ENCODE peak calls at places on chromosomes 13 and 19, in ten cellular contexts. One of them, this sample, is unnamed. For H3K27me3 and H3K4me1, the result is how much of the 10 kb centered on the place peaks cover.

GRCh38 chr19:41476583-41476982 is 33.6 kb downstream of the ERICH4 start:
- DNase-seq in heart left ventricle: no peak
- DNase-seq in CD4-positive, alpha-beta memory T cell: no peak
- DNase-seq in Peyer's patch: no peak
- DNase-seq in small intestine: no peak
- DNase-seq in mammary epithelial cell: no peak
- DNase-seq in body of pancreas: no peak
- DNase-seq in upper lobe of right lung: no peak
- DNase-seq in lower lobe of right lung: no peak
- DNase-seq in CD8-positive, alpha-beta memory T cell: no peak
- DNase-seq in this sample: no peak

GRCh38 chr19:10006335-10006708 is 4.0 kb downstream of the COL5A3 start:
- DNase-seq in heart left ventricle: peak
- DNase-seq in CD4-positive, alpha-beta memory T cell: peak
- DNase-seq in Peyer's patch: no peak
- DNase-seq in small intestine: no peak
- DNase-seq in mammary epithelial cell: no peak
- DNase-seq in body of pancreas: peak
- DNase-seq in upper lobe of right lung: no peak
- DNase-seq in lower lobe of right lung: no peak
- DNase-seq in CD8-positive, alpha-beta memory T cell: no peak
- DNase-seq in this sample: peak

GRCh38 chr13:75383064-75383715 is 98.8 kb downstream of the TBC1D4 start:
- DNase-seq in heart left ventricle: no peak
- DNase-seq in CD4-positive, alpha-beta memory T cell: no peak
- DNase-seq in Peyer's patch: no peak
- DNase-seq in small intestine: peak
- DNase-seq in mammary epithelial cell: no peak
- DNase-seq in body of pancreas: no peak
- DNase-seq in upper lobe of right lung: no peak
- DNase-seq in lower lobe of right lung: no peak
- DNase-seq in CD8-positive, alpha-beta memory T cell: no peak
- DNase-seq in this sample: no peak

GRCh38 chr19:48806518-48806817 is 4.4 kb downstream of the BCAT2 start:
- DNase-seq in heart left ventricle: peak
- DNase-seq in CD4-positive, alpha-beta memory T cell: no peak
- DNase-seq in Peyer's patch: no peak
- DNase-seq in small intestine: no peak
- DNase-seq in mammary epithelial cell: no peak
- DNase-seq in body of pancreas: no peak
- DNase-seq in upper lobe of right lung: no peak
- DNase-seq in lower lobe of right lung: no peak
- DNase-seq in CD8-positive, alpha-beta memory T cell: peak
- DNase-seq in this sample: no peak

GRCh38 chr13:93505104-93505952 is 278.7 kb downstream of the GPC6 start:
- DNase-seq in heart left ventricle: peak
- DNase-seq in CD4-positive, alpha-beta memory T cell: no peak
- DNase-seq in Peyer's patch: no peak
- DNase-seq in small intestine: no peak
- DNase-seq in mammary epithelial cell: no peak
- DNase-seq in body of pancreas: no peak
- DNase-seq in upper lobe of right lung: no peak
- DNase-seq in lower lobe of right lung: no peak
- DNase-seq in CD8-positive, alpha-beta memory T cell: no peak
- DNase-seq in this sample: no peak

GRCh38 chr19:31596751-31597150 is 247.5 kb upstream of the TSHZ3 start:
- DNase-seq in heart left ventricle: no peak
- DNase-seq in CD4-positive, alpha-beta memory T cell: no peak
- DNase-seq in Peyer's patch: no peak
- DNase-seq in small intestine: no peak
- DNase-seq in mammary epithelial cell: no peak
- DNase-seq in body of pancreas: no peak
- DNase-seq in upper lobe of right lung: no peak
- DNase-seq in lower lobe of right lung: no peak
- DNase-seq in CD8-positive, alpha-beta memory T cell: no peak
- DNase-seq in this sample: no peak

GRCh38 chr13:31007392-31007791 is 74.9 kb downstream of the TEX26 start:
- DNase-seq in heart left ventricle: no peak
- DNase-seq in CD4-positive, alpha-beta memory T cell: no peak
- DNase-seq in Peyer's patch: no peak
- DNase-seq in small intestine: no peak
- DNase-seq in mammary epithelial cell: no peak
- DNase-seq in body of pancreas: no peak
- DNase-seq in upper lobe of right lung: no peak
- DNase-seq in lower lobe of right lung: no peak
- DNase-seq in CD8-positive, alpha-beta memory T cell: no peak
- DNase-seq in this sample: no peak

GRCh38 chr19:46944918-46945628 is 74.6 kb upstream of the NPAS1 start:
- DNase-seq in heart left ventricle: peak
- DNase-seq in CD4-positive, alpha-beta memory T cell: no peak
- DNase-seq in Peyer's patch: peak
- DNase-seq in small intestine: peak
- DNase-seq in mammary epithelial cell: no peak
- DNase-seq in body of pancreas: peak
- DNase-seq in upper lobe of right lung: no peak
- DNase-seq in lower lobe of right lung: peak
- DNase-seq in CD8-positive, alpha-beta memory T cell: no peak
- DNase-seq in this sample: peak

GRCh38 chr13:107441279-107441678 is 774.1 kb downstream of the LIG4 start:
- DNase-seq in heart left ventricle: no peak
- DNase-seq in CD4-positive, alpha-beta memory T cell: no peak
- DNase-seq in Peyer's patch: no peak
- DNase-seq in small intestine: no peak
- DNase-seq in mammary epithelial cell: no peak
- DNase-seq in body of pancreas: no peak
- DNase-seq in upper lobe of right lung: no peak
- DNase-seq in lower lobe of right lung: no peak
- DNase-seq in CD8-positive, alpha-beta memory T cell: no peak
- DNase-seq in this sample: no peak

GRCh38 chr19:2636897-2637683 is 65.4 kb downstream of the GNG7 start:
- DNase-seq in heart left ventricle: peak
- DNase-seq in CD4-positive, alpha-beta memory T cell: peak
- DNase-seq in Peyer's patch: peak
- DNase-seq in small intestine: peak
- DNase-seq in mammary epithelial cell: no peak
- DNase-seq in body of pancreas: peak
- DNase-seq in upper lobe of right lung: peak
- DNase-seq in lower lobe of right lung: peak
- DNase-seq in CD8-positive, alpha-beta memory T cell: peak
- DNase-seq in this sample: peak

GRCh38 chr13:46124531-46124966 is 19.7 kb upstream of the CPB2 start:
- DNase-seq in heart left ventricle: peak
- DNase-seq in CD4-positive, alpha-beta memory T cell: no peak
- DNase-seq in Peyer's patch: no peak
- DNase-seq in small intestine: no peak
- DNase-seq in mammary epithelial cell: no peak
- DNase-seq in body of pancreas: no peak
- DNase-seq in upper lobe of right lung: peak
- DNase-seq in lower lobe of right lung: peak
- DNase-seq in CD8-positive, alpha-beta memory T cell: peak
- DNase-seq in this sample: peak

GRCh38 chr19:48113190-48113917 is 2.7 kb upstream of the PLA2G4C start:
- DNase-seq in heart left ventricle: no peak
- DNase-seq in CD4-positive, alpha-beta memory T cell: no peak
- DNase-seq in Peyer's patch: no peak
- DNase-seq in small intestine: no peak
- DNase-seq in mammary epithelial cell: peak
- DNase-seq in body of pancreas: no peak
- DNase-seq in upper lobe of right lung: no peak
- DNase-seq in lower lobe of right lung: no peak
- DNase-seq in CD8-positive, alpha-beta memory T cell: no peak
- DNase-seq in this sample: no peak

GRCh38 chr19:38550376-38550775 is 67.4 kb downstream of the MAP4K1 start:
- DNase-seq in heart left ventricle: no peak
- DNase-seq in CD4-positive, alpha-beta memory T cell: no peak
- DNase-seq in Peyer's patch: no peak
- DNase-seq in small intestine: no peak
- DNase-seq in mammary epithelial cell: no peak
- DNase-seq in body of pancreas: no peak
- DNase-seq in upper lobe of right lung: no peak
- DNase-seq in lower lobe of right lung: no peak
- DNase-seq in CD8-positive, alpha-beta memory T cell: no peak
- DNase-seq in this sample: no peak

GRCh38 chr13:94700536-94700935 is 11.8 kb downstream of the SOX21 start:
- DNase-seq in heart left ventricle: no peak
- DNase-seq in CD4-positive, alpha-beta memory T cell: no peak
- DNase-seq in Peyer's patch: no peak
- DNase-seq in small intestine: no peak
- DNase-seq in mammary epithelial cell: no peak
- DNase-seq in body of pancreas: no peak
- DNase-seq in upper lobe of right lung: no peak
- DNase-seq in lower lobe of right lung: no peak
- DNase-seq in CD8-positive, alpha-beta memory T cell: no peak
- DNase-seq in this sample: no peak

GRCh38 chr13:94700051-94700535 is 12.3 kb downstream of the SOX21 start:
- DNase-seq in heart left ventricle: no peak
- DNase-seq in CD4-positive, alpha-beta memory T cell: no peak
- DNase-seq in Peyer's patch: no peak
- DNase-seq in small intestine: no peak
- DNase-seq in mammary epithelial cell: no peak
- DNase-seq in body of pancreas: no peak
- DNase-seq in upper lobe of right lung: no peak
- DNase-seq in lower lobe of right lung: no peak
- DNase-seq in CD8-positive, alpha-beta memory T cell: no peak
- DNase-seq in this sample: no peak

GRCh38 chr13:94701313-94702180 is 10.8 kb downstream of the SOX21 start:
- DNase-seq in heart left ventricle: no peak
- DNase-seq in CD4-positive, alpha-beta memory T cell: no peak
- DNase-seq in Peyer's patch: no peak
- DNase-seq in small intestine: no peak
- DNase-seq in mammary epithelial cell: no peak
- DNase-seq in body of pancreas: no peak
- DNase-seq in upper lobe of right lung: no peak
- DNase-seq in lower lobe of right lung: no peak
- DNase-seq in CD8-positive, alpha-beta memory T cell: no peak
- DNase-seq in this sample: no peak

DNA sequence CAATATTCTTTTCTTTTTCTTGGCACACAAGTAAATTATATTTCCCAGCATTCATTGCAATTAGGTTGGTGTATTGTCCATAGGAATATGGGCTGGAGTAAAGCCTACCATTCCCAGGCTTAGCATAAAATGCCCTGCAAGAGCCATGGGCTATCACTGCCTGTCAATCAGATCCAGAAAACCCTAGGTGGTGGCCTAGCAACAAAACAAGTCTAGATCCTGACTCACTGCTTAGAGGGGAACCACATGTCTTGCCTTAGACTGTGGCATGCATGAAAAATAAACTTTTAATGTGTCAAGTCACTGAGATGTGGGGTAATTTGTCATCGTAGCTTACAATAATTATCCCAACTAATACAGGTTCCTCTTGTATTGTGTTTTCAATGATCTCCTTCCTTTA is 16.2 kb downstream of the SOX21 start:
- DNase-seq in heart left ventricle: no peak
- DNase-seq in CD4-positive, alpha-beta memory T cell: no peak
- DNase-seq in Peyer's patch: no peak
- DNase-seq in small intestine: no peak
- DNase-seq in mammary epithelial cell: no peak
- DNase-seq in body of pancreas: no peak
- DNase-seq in upper lobe of right lung: no peak
- DNase-seq in lower lobe of right lung: no peak
- DNase-seq in CD8-positive, alpha-beta memory T cell: no peak
- DNase-seq in this sample: no peak
- H3K27me3 ChIP-seq in heart left ventricle: under half
- H3K27me3 ChIP-seq in CD4-positive, alpha-beta memory T cell: under half
- H3K27me3 ChIP-seq in Peyer's patch: under half
- H3K27me3 ChIP-seq in small intestine: under half
- H3K27me3 ChIP-seq in mammary epithelial cell: under half
- H3K27me3 ChIP-seq in body of pancreas: under half
- H3K27me3 ChIP-seq in upper lobe of right lung: under half
- H3K27me3 ChIP-seq in lower lobe of right lung: under half
- H3K27me3 ChIP-seq in CD8-positive, alpha-beta memory T cell: under half
- H3K27me3 ChIP-seq in this sample: under half

DNA sequence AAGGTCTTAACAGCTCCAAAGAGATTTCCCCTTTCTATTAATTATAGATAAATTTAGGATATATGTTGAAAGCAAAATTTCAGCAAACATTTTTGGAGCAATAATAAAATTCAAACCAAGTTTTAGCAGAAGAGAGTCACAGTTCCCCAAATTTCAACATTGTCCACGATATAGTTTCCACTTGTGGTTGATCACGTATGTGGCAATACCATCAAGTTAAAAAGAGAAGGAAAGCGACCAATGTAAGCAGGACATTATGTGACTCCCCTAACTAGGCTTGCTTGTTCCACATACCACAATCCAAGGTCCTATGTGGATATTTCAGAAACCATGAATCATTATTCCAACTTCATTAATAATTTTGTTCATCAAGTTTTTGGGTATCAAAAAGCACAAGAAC is 52.8 kb downstream of the ELF1 start:
- DNase-seq in heart left ventricle: no peak
- DNase-seq in CD4-positive, alpha-beta memory T cell: no peak
- DNase-seq in Peyer's patch: no peak
- DNase-seq in small intestine: no peak
- DNase-seq in mammary epithelial cell: no peak
- DNase-seq in body of pancreas: no peak
- DNase-seq in upper lobe of right lung: no peak
- DNase-seq in lower lobe of right lung: no peak
- DNase-seq in CD8-positive, alpha-beta memory T cell: no peak
- DNase-seq in this sample: no peak
- H3K4me1 ChIP-seq in heart left ventricle: under half
- H3K4me1 ChIP-seq in CD4-positive, alpha-beta memory T cell: half or more
- H3K4me1 ChIP-seq in Peyer's patch: under half
- H3K4me1 ChIP-seq in small intestine: under half
- H3K4me1 ChIP-seq in mammary epithelial cell: under half
- H3K4me1 ChIP-seq in body of pancreas: half or more
- H3K4me1 ChIP-seq in upper lobe of right lung: half or more
- H3K4me1 ChIP-seq in lower lobe of right lung: half or more
- H3K4me1 ChIP-seq in CD8-positive, alpha-beta memory T cell: half or more
- H3K4me1 ChIP-seq in this sample: under half

GRCh38 chr19:45505996-45506245 is 1.4 kb upstream of the VASP start:
- DNase-seq in heart left ventricle: no peak
- DNase-seq in CD4-positive, alpha-beta memory T cell: no peak
- DNase-seq in Peyer's patch: no peak
- DNase-seq in small intestine: no peak
- DNase-seq in mammary epithelial cell: no peak
- DNase-seq in body of pancreas: no peak
- DNase-seq in upper lobe of right lung: no peak
- DNase-seq in lower lobe of right lung: no peak
- DNase-seq in CD8-positive, alpha-beta memory T cell: no peak
- DNase-seq in this sample: peak
- H3K4me3 ChIP-seq in heart left ventricle: peak
- H3K4me3 ChIP-seq in CD4-positive, alpha-beta memory T cell: peak
- H3K4me3 ChIP-seq in Peyer's patch: no peak
- H3K4me3 ChIP-seq in small intestine: no peak
- H3K4me3 ChIP-seq in mammary epithelial cell: peak
- H3K4me3 ChIP-seq in body of pancreas: no peak
- H3K4me3 ChIP-seq in upper lobe of right lung: peak
- H3K4me3 ChIP-seq in lower lobe of right lung: peak
- H3K4me3 ChIP-seq in CD8-positive, alpha-beta memory T cell: peak
- H3K4me3 ChIP-seq in this sample: no peak

DNA sequence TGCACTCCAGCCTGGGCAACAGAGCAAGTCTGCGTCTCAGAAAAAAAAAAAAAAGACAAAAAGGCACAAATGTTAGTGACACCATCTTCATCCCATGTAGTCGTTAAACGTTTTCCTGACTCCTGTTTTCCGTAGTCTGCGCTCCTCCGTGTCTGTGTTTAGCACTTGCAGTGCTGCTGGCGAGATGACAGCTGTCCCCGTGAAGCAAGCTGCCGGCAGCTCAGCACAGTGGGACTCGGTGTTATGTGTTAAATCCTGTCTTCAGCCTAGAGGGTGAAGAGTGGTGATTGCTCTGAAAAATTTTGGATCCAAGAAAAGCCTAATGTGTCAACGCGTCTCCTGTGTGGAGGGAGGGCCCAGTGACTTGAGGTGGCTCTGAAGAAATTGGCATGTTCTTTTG is 18.4 kb downstream of the UBXN6 start:
- DNase-seq in heart left ventricle: no peak
- DNase-seq in CD4-positive, alpha-beta memory T cell: no peak
- DNase-seq in Peyer's patch: no peak
- DNase-seq in small intestine: no peak
- DNase-seq in mammary epithelial cell: no peak
- DNase-seq in body of pancreas: no peak
- DNase-seq in upper lobe of right lung: no peak
- DNase-seq in lower lobe of right lung: no peak
- DNase-seq in CD8-positive, alpha-beta memory T cell: no peak
- DNase-seq in this sample: no peak
- H3K27me3 ChIP-seq in heart left ventricle: under half
- H3K27me3 ChIP-seq in CD4-positive, alpha-beta memory T cell: under half
- H3K27me3 ChIP-seq in Peyer's patch: under half
- H3K27me3 ChIP-seq in small intestine: under half
- H3K27me3 ChIP-seq in mammary epithelial cell: under half
- H3K27me3 ChIP-seq in body of pancreas: under half
- H3K27me3 ChIP-seq in upper lobe of right lung: under half
- H3K27me3 ChIP-seq in lower lobe of right lung: under half
- H3K27me3 ChIP-seq in CD8-positive, alpha-beta memory T cell: under half
- H3K27me3 ChIP-seq in this sample: under half

This sample was measured in right cardiac atrium.